ENCODE peak calls at places on chromosomes 4 and X, in seven cellular contexts. T is anterior cingulate cortex; B is activated T-helper 9 cell treated with anti-CD3 and anti-CD28 coated beads, Interleukin-2, amount 50 U/mL, for 16 hours; V is effector memory CD4-positive, alpha-beta T cell; F is mucosa of descending colon; Y is central memory CD4-positive, alpha-beta T cell; Z is aorta. K is an unnamed sample.

GRCh38 chr4:119116925-119117900 is 18.4 kb upstream of the MYOZ2 start:
- DNase-seq in Y (no peak), Z (no peak), B (no peak), V (no peak), T (no peak), F (no peak), K (no peak)

GRCh38 chr4:39004818-39005217 is 27.4 kb downstream of the TMEM156 start:
- DNase-seq in T (no peak), V (no peak), Z (no peak), F (no peak), Y (no peak), B (no peak), K (no peak)

GRCh38 chrX:31981546-31982062 is 909.8 kb upstream of the FTHL17 start:
- DNase-seq in B (no peak), V (no peak), Z (no peak), T (no peak), F (no peak), Y (no peak), K (no peak)

GRCh38 chrX:20729421-20729820 is 462.7 kb upstream of the RPS6KA3 start:
- DNase-seq in B (no peak), Y (no peak), F (no peak), Z (no peak), T (no peak), V (no peak), K (no peak)

GRCh38 chr4:10893417-10893816 is 208.8 kb upstream of the CLNK start:
- DNase-seq in Z (no peak), V (no peak), Y (no peak), F (no peak), T (no peak), B (no peak), K (peak)

GRCh38 chr4:10161840-10162239 is 45.2 kb upstream of the WDR1 start:
- DNase-seq in Y (peak), T (no peak), F (no peak), B (no peak), Z (no peak), V (peak), K (no peak)

GRCh38 chr4:151667666-151668065 is 93.1 kb downstream of the GATB start:
- DNase-seq in B (no peak), V (no peak), Y (no peak), T (no peak), F (no peak), Z (no peak), K (no peak)

GRCh38 chr4:879730-880079 is 52.4 kb downstream of the GAK start:
- DNase-seq in T (no peak), B (peak), F (no peak), V (peak), Y (peak), Z (no peak), K (no peak)

GRCh38 chr4:7210818-7211217 is 18.5 kb downstream of the SORCS2 start:
- DNase-seq in Z (no peak), Y (no peak), B (no peak), T (no peak), F (no peak), V (no peak), K (no peak)

GRCh38 chr4:18366762-18367358 is 345.3 kb upstream of the LCORL start:
- DNase-seq in B (no peak), T (no peak), Y (peak), Z (no peak), F (no peak), V (no peak), K (no peak)